ENCODE peak calls at places on chromosomes 3 and 15, in ten cellular contexts. O is fibroblast of the aortic adventitia; G is right lobe of liver; K is coronary artery; W is nephron progenitor cell; Y is endothelial cell; D is GM12865; V is HFF-Myc; H is CD8-positive, alpha-beta T cell; Q is RWPE1. N is an unnamed sample.
A peak's percentile ranks its signal among the peaks of the same experiment; 100 is the strongest.

GRCh38 chr3:110420158-110420641 is 651.4 kb upstream of the NECTIN3 start:
- DNase-seq in O (peak; percentile 90), G (no peak), K (no peak), W (no peak), Y (no peak), D (no peak), V (peak; percentile 74), H (no peak), Q (peak; percentile 42), N (no peak)

GRCh38 chr15:83694030-83694429 is 40.1 kb downstream of the ADAMTSL3 start:
- DNase-seq in O (peak; percentile 50), G (no peak), K (no peak), W (no peak), Y (no peak), D (no peak), V (no peak), H (no peak), Q (no peak), N (no peak)

GRCh38 chr3:9397911-9398714 is 698 bp downstream of the SETD5 start:
- DNase-seq in O (peak; percentile 57), G (peak; percentile 44), K (peak; percentile 80), W (peak; percentile 38), Y (peak; percentile 18), D (peak; percentile 46), V (no peak), H (no peak), Q (no peak), N (peak; percentile 61)

GRCh38 chr3:52405066-52405465 is 39.8 kb downstream of the SEMA3G start:
- DNase-seq in O (no peak), G (no peak), K (no peak), W (no peak), Y (no peak), D (no peak), V (no peak), H (no peak), Q (no peak), N (no peak)

GRCh38 chr3:139265131-139266016 is 78.4 kb upstream of the MRPS22 start:
- DNase-seq in O (no peak), G (no peak), K (peak; percentile 36), W (no peak), Y (no peak), D (no peak), V (no peak), H (no peak), Q (no peak), N (peak; percentile 28)

GRCh38 chr3:31562525-31562924 is 29.8 kb downstream of the STT3B start:
- DNase-seq in O (no peak), G (no peak), K (no peak), W (peak; percentile 15), Y (peak; percentile 16), D (no peak), V (no peak), H (peak; percentile 60), Q (no peak), N (no peak)

GRCh38 chr3:31533169-31533870 is 595 bp downstream of the STT3B start:
- DNase-seq in O (no peak), G (peak; percentile 72), K (peak; percentile 78), W (peak; percentile 68), Y (peak; percentile 48), D (peak; percentile 67), V (no peak), H (peak; percentile 68), Q (peak; percentile 33), N (no peak)

GRCh38 chr15:75921732-75922703 is 18.3 kb downstream of the FBXO22 start:
- DNase-seq in O (peak; percentile 89), G (peak; percentile 33), K (no peak), W (no peak), Y (peak; percentile 51), D (peak; percentile 38), V (peak; percentile 54), H (no peak), Q (peak; percentile 84), N (no peak)

GRCh38 chr15:74380361-74381189 is 13.1 kb upstream of the CYP11A1 start:
- DNase-seq in O (no peak), G (no peak), K (no peak), W (no peak), Y (no peak), D (no peak), V (no peak), H (no peak), Q (no peak), N (no peak)

GRCh38 chr3:126937533-126938432 is 45.1 kb upstream of the PLXNA1 start:
- DNase-seq in O (no peak), G (no peak), K (no peak), W (no peak), Y (no peak), D (no peak), V (no peak), H (no peak), Q (no peak), N (no peak)

GRCh38 chr3:44439499-44440295 is 37.8 kb downstream of the ZNF445 start:
- DNase-seq in O (peak; percentile 97), G (peak; percentile 74), K (peak; percentile 88), W (no peak), Y (peak; percentile 69), D (peak; percentile 92), V (no peak), H (peak; percentile 64), Q (no peak), N (peak; percentile 91)

GRCh38 chr3:141255864-141256263 is 24.2 kb downstream of the PXYLP1 start:
- DNase-seq in O (peak; percentile 35), G (no peak), K (no peak), W (no peak), Y (no peak), D (peak; percentile 27), V (no peak), H (peak; percentile 51), Q (no peak), N (no peak)

GRCh38 chr3:28348637-28349396 is at the start of the genes AZI2 and ZCWPW2:
- DNase-seq in O (peak; percentile 94), G (peak; percentile 97), K (peak; percentile 97), W (peak; percentile 94), Y (peak; percentile 93), D (peak; percentile 97), V (peak; percentile 82), H (peak; percentile 94), Q (peak; percentile 69), N (peak; percentile 95)
- TF ChIP-seq CTCF in O (no peak), G (peak; percentile 19), K (no peak), W (no peak), Y (no peak), D (no peak), V (no peak), H (no peak), Q (no peak), N (no peak)

DNA sequence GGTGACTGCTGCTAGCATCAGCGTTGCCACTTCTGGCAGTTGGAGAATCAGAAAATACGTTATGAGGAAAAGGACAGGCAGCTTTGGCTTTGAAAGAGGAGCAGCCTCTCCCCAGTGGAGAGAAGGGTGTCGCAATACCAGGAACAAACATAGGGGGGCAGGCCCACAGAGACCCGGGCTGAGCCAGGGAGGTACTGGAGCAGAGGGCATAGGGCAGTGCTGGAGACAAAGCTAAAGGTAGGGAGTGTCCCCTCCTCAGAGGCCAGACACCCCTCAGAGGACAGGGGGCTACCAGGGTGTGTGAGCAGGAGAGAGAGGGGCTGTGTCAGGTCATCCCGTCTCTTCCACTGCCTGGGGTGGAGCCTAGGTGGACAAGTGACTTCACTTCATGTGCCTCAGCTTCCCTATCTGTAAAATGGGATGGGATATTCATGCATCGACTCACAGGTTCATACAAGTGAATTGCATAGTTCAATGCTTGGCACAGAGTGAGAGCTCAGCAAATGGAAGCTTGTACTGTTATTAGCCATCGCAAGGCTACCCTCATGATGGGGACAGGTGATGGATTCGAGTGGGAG is 49.7 kb upstream of the LIMD1 start:
- DNase-seq in O (no peak), G (peak; percentile 71), K (no peak), W (no peak), Y (no peak), D (no peak), V (no peak), H (no peak), Q (no peak), N (no peak)
- TF ChIP-seq CTCF in O (peak; percentile 12), G (peak; percentile 17), K (no peak), W (no peak), Y (peak; percentile 34), D (no peak), V (no peak), H (no peak), Q (no peak), N (no peak)

GRCh38 chr3:89533320-89533719 is 425.9 kb downstream of the EPHA3 start:
- DNase-seq in O (no peak), G (no peak), K (no peak), W (no peak), Y (no peak), D (no peak), V (no peak), H (no peak), Q (no peak), N (no peak)

GRCh38 chr3:89522168-89522567 is 414.7 kb downstream of the EPHA3 start:
- DNase-seq in O (peak; percentile 9), G (no peak), K (no peak), W (no peak), Y (no peak), D (no peak), V (no peak), H (no peak), Q (no peak), N (no peak)

GRCh38 chr3:89525597-89525996 is 418.2 kb downstream of the EPHA3 start:
- DNase-seq in O (no peak), G (no peak), K (no peak), W (no peak), Y (no peak), D (no peak), V (no peak), H (no peak), Q (no peak), N (no peak)

DNA sequence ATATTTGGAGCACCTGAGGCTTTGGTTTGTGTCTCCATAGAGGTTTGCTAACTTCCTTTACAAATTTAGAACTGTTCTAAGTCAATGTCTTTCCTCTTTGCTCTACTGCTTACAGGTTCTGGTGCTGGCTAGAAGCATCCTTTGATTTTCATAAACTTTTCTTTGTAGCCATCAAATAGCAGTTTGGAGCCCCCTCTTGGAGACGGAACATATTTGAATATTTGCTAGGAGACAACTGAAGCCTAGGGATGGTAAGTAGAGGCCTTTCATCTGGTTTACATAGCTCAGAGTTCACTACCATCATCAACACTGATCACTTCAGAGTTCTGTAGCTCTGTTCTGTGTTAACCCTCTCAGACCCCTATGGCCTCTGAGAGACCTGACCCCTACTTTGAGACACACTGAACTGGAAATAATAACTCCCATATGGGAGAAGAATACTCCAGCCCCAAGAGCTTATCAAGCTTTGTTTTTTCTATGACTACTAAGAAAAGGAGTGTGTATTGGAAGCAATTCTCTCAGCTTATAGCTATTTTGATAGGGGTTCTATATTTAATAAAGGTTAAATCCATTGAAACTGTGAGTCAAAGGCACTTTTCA is 420.4 kb downstream of the EPHA3 start:
- DNase-seq in O (no peak), G (no peak), K (no peak), W (no peak), Y (no peak), D (no peak), V (no peak), H (no peak), Q (no peak), N (no peak)
- TF ChIP-seq CTCF in O (no peak), G (no peak), K (no peak), W (no peak), Y (no peak), D (no peak), V (no peak), H (no peak), Q (no peak), N (no peak)

DNA sequence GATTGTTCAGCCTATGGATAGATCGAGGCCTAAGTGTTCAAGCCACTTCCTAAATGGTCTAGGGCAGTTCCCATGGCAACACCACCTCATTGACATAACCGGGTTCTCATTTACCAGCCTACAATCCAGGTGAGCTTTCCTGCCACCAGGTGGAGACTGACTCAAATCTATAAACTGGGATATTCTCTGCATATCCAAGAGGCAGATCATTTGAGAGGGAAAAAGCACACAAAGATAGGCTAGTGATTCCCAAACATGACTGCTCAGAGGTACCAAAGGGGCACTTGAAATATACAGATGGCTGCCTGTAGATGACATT is 141.3 kb upstream of the PROK2 start:
- DNase-seq in O (peak; percentile 12), G (no peak), K (no peak), W (no peak), Y (peak; percentile 28), D (peak; percentile 69), V (no peak), H (no peak), Q (peak; percentile 55), N (no peak)
- TF ChIP-seq CTCF in O (peak; percentile 18), G (peak; percentile 54), K (no peak), W (peak; percentile 7), Y (peak; percentile 36), D (peak; percentile 37), V (no peak), H (no peak), Q (no peak), N (peak; percentile 34)